ENCODE peak calls at places on chromosomes 16 and 17, in five cellular contexts. L is HepG2, D is SK-N-SH, H is GM12891, O is H1. I is an unnamed sample.

GRCh38 chr17:43891851-43892671 is 15.3 kb downstream of the MPP2 start:
- DNase-seq in L (no peak), D (no peak), H (no peak), O (no peak), I (no peak)

GRCh38 chr16:30786936-30787612 is at the start of gene ZNF629:
- DNase-seq in L (peak), D (peak), H (peak), O (peak), I (no peak)

GRCh38 chr16:88003316-88003715 is 52.1 kb downstream of the BANP start:
- DNase-seq in L (no peak), D (no peak), H (no peak), O (no peak), I (no peak)

GRCh38 chr16:73427177-73427576 is 379.2 kb upstream of the ZFHX3 start:
- DNase-seq in L (no peak), D (no peak), H (no peak), O (no peak), I (no peak)

GRCh38 chr17:68514809-68515208 is 2.6 kb downstream of the PRKAR1A start:
- DNase-seq in L (peak), D (no peak), H (no peak), O (no peak), I (no peak)

GRCh38 chr17:76585649-76586593 is at the start of gene ST6GALNAC2:
- DNase-seq in L (peak), D (peak), H (no peak), O (peak), I (no peak)

GRCh38 chr16:2150418-2151187 is 2.2 kb downstream of the RAB26 start:
- DNase-seq in L (peak), D (peak), H (no peak), O (peak), I (no peak)

GRCh38 chr17:80316927-80317705 is 56.5 kb downstream of the RNF213 start:
- DNase-seq in L (no peak), D (no peak), H (no peak), O (no peak), I (no peak)

GRCh38 chr17:81805707-81806460 is 1.9 kb downstream of the GCGR start:
- DNase-seq in L (no peak), D (no peak), H (no peak), O (no peak), I (no peak)

GRCh38 chr17:68302066-68302564 is 10.8 kb downstream of the ARSG start:
- DNase-seq in L (no peak), D (peak), H (no peak), O (no peak), I (no peak)

GRCh38 chr16:1413684-1414531 is 596 bp downstream of the UNKL start:
- DNase-seq in L (no peak), D (peak), H (peak), O (peak), I (peak)

GRCh38 chr16:54739381-54739780 is 191.3 kb upstream of the IRX5 start:
- DNase-seq in L (no peak), D (no peak), H (no peak), O (no peak), I (no peak)

GRCh38 chr16:88376835-88377726 is 5.7 kb upstream of the ZNF469 start:
- DNase-seq in L (no peak), D (peak), H (no peak), O (no peak), I (no peak)

GRCh38 chr17:47704116-47704515 is 10.2 kb downstream of the TBKBP1 start:
- DNase-seq in L (no peak), D (no peak), H (no peak), O (no peak), I (no peak)

GRCh38 chr17:76791053-76791980 is 53.4 kb downstream of the MFSD11 start:
- DNase-seq in L (peak), D (peak), H (peak), O (no peak), I (peak)

GRCh38 chr16:11978080-11978479 is 1.5 kb downstream of the SNX29 start:
- DNase-seq in L (no peak), D (no peak), H (no peak), O (no peak), I (no peak)

GRCh38 chr16:57514891-57515600 is 21.3 kb downstream of the CCDC102A start:
- DNase-seq in L (no peak), D (peak), H (no peak), O (no peak), I (no peak)

GRCh38 chr16:57514371-57514770 is 22.0 kb downstream of the CCDC102A start:
- DNase-seq in L (no peak), D (no peak), H (no peak), O (no peak), I (no peak)

GRCh38 chr16:57512296-57513001 is 23.9 kb downstream of the CCDC102A start:
- DNase-seq in L (no peak), D (peak), H (no peak), O (no peak), I (no peak)

GRCh38 chr16:57516176-57516725 is 20.1 kb downstream of the CCDC102A start:
- DNase-seq in L (no peak), D (no peak), H (no peak), O (no peak), I (no peak)

GRCh38 chr16:57513371-57514102 is 22.8 kb downstream of the CCDC102A start:
- DNase-seq in L (no peak), D (peak), H (no peak), O (no peak), I (no peak)
- TF ChIP-seq TAF1 in L (no peak), D (no peak), H (no peak), O (no peak), I (no peak)

GRCh38 chr16:82995927-82996441 is 369.2 kb downstream of the CDH13 start:
- DNase-seq in L (no peak), D (no peak), H (no peak), O (no peak), I (no peak)
- TF ChIP-seq TAF1 in L (no peak), D (peak), H (no peak), O (no peak), I (no peak)

DNA sequence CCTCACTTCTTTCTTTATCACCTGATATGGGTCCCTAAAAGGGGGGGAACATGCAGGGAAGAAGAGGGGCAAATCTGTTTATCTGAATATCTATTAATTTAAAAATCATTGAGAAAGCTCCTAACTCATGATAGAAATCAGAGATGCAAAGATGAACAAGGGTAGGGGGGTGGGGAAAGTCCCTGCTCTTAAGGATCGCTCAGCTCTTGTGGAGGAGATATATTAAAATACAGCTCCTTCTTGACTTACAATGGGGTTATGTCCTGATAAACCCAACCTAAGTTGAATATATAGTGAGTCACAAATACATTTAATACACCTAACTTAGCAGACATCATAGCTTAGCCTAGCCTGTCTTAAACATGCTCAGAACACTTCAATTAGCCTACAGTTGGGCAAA is 237.5 kb downstream of the MAF start:
- DNase-seq in L (no peak), D (no peak), H (no peak), O (no peak), I (no peak)
- TF ChIP-seq TAF1 in L (no peak), D (no peak), H (no peak), O (no peak), I (no peak)

GRCh38 chr17:19977360-19978205 is at the start of gene AKAP10:
- DNase-seq in L (peak), D (peak), H (peak), O (peak), I (peak)
- TF ChIP-seq TAF1 in L (peak), D (peak), H (peak), O (peak), I (peak)

DNA sequence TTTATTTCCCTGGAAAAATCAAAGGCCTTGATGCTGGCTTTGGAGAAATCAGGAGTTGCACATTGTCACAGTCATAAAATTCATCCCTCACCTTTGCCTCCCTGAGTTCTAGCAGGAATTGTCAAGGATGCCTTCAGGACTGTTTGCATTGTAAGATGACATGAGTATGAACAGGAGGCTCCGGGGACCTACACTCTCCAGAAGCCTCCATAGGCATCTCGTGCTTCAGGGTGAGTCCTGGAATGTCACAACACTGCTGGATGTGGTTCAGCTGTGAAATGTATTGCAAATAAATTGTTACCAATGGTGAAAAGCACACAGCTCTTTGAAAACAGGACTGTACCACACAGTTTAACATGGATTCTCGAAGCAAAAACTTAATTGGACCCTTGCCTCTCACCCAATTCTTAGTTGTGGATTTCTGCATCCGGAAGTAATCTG is 535.4 kb upstream of the C16orf82 start:
- DNase-seq in L (no peak), D (no peak), H (no peak), O (no peak), I (no peak)
- TF ChIP-seq TAF1 in L (no peak), D (no peak), H (no peak), O (no peak), I (no peak)

GRCh38 chr16:52773026-52773425 is 226.1 kb upstream of the TOX3 start:
- DNase-seq in L (no peak), D (no peak), H (no peak), O (no peak), I (no peak)
- TF ChIP-seq TAF1 in L (no peak), D (no peak), H (no peak), O (no peak), I (no peak)

DNA sequence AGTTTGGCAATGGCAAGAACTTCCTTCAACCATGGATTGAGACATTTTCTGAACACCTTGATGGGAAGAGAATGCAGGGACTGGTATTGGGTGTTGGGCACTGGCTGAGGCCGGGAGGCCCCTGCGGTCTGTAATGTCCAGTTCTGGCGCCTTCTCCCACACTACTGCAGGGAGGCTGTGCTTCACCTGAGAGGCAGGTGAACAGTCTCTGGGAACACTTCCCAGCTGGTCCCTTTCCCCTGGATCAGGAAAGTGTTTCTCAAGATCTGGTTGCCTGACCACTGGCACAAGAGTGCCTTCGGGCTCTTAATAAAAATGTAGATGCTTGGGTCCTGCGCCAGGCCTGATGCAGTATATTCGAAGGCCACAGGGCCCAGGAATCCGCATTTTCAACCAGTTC is 28.5 kb upstream of the NAT9 start:
- DNase-seq in L (no peak), D (no peak), H (no peak), O (no peak), I (no peak)
- TF ChIP-seq TAF1 in L (no peak), D (no peak), H (no peak), O (no peak), I (no peak)

I was measured in GM12892.